ENCODE peak calls at places on chromosomes 6 and 20, in nine cellular contexts. Z is ovary, Y is Peyer's patch, U is testis, K is esophagus muscularis mucosa, E is IMR-90, L is endothelial cell of umbilical vein, R is uterus, F is transverse colon. V is an unnamed sample.

GRCh38 chr6:134938896-134939295 is 11.0 kb downstream of the ALDH8A1 start:
- DNase-seq in R (no peak), L (no peak), U (no peak), Z (no peak), Y (no peak), F (no peak), E (peak; percentile 72), K (no peak), V (no peak)

GRCh38 chr6:161186173-161186769 is 87.6 kb downstream of the AGPAT4 start:
- DNase-seq in F (peak; percentile 28), L (no peak), Y (no peak), R (no peak), U (peak; percentile 23), Z (no peak), K (no peak), E (peak; percentile 90), V (no peak)

GRCh38 chr6:154196333-154196732 is 157.3 kb downstream of the OPRM1 start:
- DNase-seq in Y (no peak), Z (no peak), E (no peak), F (no peak), L (no peak), R (no peak), U (no peak), K (no peak), V (no peak)

GRCh38 chr6:20302702-20303251 is 90.5 kb upstream of the MBOAT1 start:
- DNase-seq in F (no peak), Y (no peak), E (peak; percentile 57), Z (no peak), R (no peak), K (peak; percentile 42), U (no peak), L (no peak), V (no peak)

GRCh38 chr6:4133941-4134838 is 1.2 kb downstream of the ECI2 start:
- DNase-seq in E (no peak), Y (peak; percentile 53), F (peak; percentile 29), U (peak; percentile 36), K (no peak), Z (peak; percentile 25), L (peak; percentile 44), R (no peak), V (peak; percentile 69)

GRCh38 chr6:169289671-169290408 is 36.2 kb upstream of the THBS2 start:
- DNase-seq in K (peak; percentile 91), Y (no peak), F (no peak), L (no peak), E (peak; percentile 51), Z (no peak), U (no peak), R (peak; percentile 71), V (no peak)

GRCh38 chr6:87702589-87702945 is 534 bp upstream of the AKIRIN2 start:
- DNase-seq in L (no peak), Y (no peak), E (peak; percentile 76), U (no peak), K (no peak), F (no peak), R (no peak), Z (no peak), V (no peak)

GRCh38 chr20:61991476-61991875 is 74.2 kb downstream of the TAF4 start:
- DNase-seq in R (no peak), Y (no peak), K (no peak), Z (no peak), L (no peak), U (no peak), F (no peak), E (no peak), V (no peak)

GRCh38 chr6:130537447-130537846 is 171.6 kb downstream of the TMEM200A start:
- DNase-seq in F (no peak), Y (no peak), E (no peak), Z (no peak), K (no peak), R (no peak), U (no peak), L (no peak), V (no peak)

GRCh38 chr6:89359561-89359960 is 7.0 kb upstream of the UBE2J1 start:
- DNase-seq in U (no peak), K (no peak), Z (no peak), E (no peak), R (no peak), L (no peak), F (no peak), Y (no peak), V (no peak)

GRCh38 chr6:111663692-111664564 is 58.2 kb upstream of the TRAF3IP2 start:
- DNase-seq in U (peak; percentile 70), F (no peak), Y (no peak), R (peak; percentile 75), Z (peak; percentile 65), L (peak; percentile 38), K (no peak), E (peak; percentile 38), V (peak; percentile 60)

GRCh38 chr6:91464201-91464600 is 877.3 kb upstream of the MAP3K7 start:
- DNase-seq in F (no peak), E (no peak), Z (no peak), Y (no peak), R (no peak), K (no peak), U (no peak), L (no peak), V (no peak)

GRCh38 chr6:112503210-112503609 is 156.1 kb downstream of the RFPL4B start:
- DNase-seq in R (no peak), L (peak; percentile 6), E (no peak), F (no peak), U (no peak), Z (no peak), K (no peak), Y (no peak), V (no peak)

GRCh38 chr6:136822051-136822378 is 377 bp upstream of the PEX7 start:
- DNase-seq in K (no peak), Z (no peak), Y (peak; percentile 53), F (no peak), U (peak; percentile 40), E (peak; percentile 62), L (no peak), R (no peak), V (peak; percentile 54)

DNA sequence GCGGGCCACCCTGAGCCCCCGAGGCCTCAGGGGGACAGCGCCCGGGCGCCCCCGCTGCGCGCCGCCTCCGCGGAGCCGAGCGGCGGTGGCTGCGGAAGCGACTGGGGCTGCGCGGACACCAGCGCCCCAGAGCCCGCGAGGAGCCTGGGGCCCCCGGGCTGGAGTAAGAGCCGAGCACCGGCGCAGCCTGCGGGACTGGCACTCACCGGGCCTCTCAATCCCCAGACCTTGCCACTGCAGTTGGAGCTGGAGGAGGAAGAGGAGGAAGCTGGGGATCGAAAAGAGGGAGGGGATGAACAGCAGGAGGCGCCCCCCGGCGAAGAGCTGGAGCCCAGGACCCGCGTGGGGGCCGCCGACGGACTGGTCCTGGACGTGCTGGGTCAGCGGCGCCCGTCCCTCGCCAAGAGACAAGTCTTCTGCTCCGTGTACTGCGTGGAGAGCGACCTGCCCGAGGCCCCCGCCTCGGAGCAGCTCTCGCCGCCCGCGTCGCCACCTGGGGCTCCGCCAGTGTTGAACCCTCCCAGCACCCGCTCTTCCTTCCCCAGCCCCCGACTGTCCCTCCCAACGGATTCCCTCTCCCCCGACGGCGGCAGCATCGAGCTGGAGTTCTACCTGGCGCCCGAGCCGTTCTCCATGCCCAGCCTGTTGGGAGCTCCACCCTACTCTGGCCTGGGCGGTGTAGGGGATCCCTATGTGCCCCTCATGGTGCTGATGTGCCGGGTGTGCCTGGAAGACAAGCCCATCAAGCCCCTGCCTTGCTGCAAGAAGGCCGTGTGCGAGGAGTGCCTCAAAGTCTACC is 579 bp downstream of the RNF217 start:
- DNase-seq in U (peak; percentile 68), R (peak; percentile 41), Z (peak; percentile 47), Y (peak; percentile 70), E (peak; percentile 35), L (peak; percentile 56), K (no peak), F (peak; percentile 49), V (peak; percentile 48)
- TF ChIP-seq POLR2A in U (no peak), R (no peak), Z (no peak), Y (no peak), E (no peak), L (no peak), K (no peak), F (no peak), V (no peak)

DNA sequence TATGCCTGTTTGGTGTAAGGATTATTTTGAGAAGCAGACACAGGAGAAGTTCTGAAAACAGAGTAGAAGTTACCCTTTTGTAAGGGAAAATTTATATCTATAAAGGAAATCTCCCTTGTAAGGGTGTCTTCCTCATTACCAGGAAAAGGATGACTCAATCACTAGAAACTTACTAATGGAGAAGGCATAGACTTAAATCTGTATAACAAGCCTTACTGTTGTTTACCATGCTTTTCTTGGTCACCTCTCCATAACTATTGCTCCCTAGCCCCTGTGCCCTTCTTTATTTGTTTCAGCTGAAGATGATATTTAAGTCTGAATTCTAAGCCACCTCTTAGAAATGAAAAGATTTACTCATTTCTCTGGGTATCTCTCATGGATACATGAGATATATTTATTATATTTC is 105.5 kb downstream of the NCOA3 start:
- DNase-seq in F (no peak), R (no peak), E (peak; percentile 56), Y (no peak), K (no peak), Z (no peak), L (peak; percentile 68), U (no peak), V (no peak)
- H3K27ac ChIP-seq in F (no peak overlapping the region), R (no peak overlapping the region), E (peak overlapping the region; percentile 37), Y (no peak overlapping the region), K (no peak overlapping the region), Z (no peak overlapping the region), L (peak overlapping the region; percentile 36), U (no peak overlapping the region), V (no peak overlapping the region)

DNA sequence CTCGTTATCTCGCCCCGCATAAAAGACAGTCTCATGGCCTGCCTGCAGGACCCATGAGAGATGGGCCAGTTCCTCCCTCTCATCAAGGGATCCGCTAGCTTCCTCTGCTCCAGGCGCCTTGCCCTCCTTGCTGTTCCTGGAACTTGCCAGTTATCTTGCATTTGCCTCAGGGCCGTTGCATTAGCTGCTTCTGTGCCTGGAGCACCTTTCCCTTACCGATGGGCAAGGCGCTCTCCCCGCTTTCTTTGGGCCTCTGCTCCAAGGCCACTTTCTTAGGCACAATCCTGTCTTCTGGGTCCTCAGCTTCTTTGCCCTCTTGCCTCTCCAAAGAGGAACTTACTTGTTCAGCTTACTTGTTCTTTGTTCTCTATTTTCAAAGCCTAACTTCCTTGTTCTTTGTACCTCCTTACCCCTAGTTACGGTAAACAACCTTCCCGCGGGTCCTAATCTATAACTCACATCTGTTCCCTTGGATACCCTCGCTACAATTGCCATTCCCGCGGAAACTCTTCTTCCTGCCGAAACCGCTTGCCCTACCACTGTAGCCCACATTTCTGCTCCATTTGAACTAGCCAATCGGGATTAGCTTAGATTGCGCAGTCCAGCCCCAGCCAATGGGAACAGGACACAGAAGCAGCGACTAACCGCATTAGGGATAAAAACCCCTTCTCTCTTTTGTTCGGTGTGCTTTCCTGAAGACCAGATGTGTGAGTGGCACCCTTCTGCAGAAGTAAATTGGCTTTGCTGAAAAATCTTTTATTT is 887 bp upstream of the NSFL1C start:
- DNase-seq in E (no peak), K (no peak), L (no peak), R (no peak), Z (no peak), Y (peak; percentile 68), U (peak; percentile 45), F (peak; percentile 65), V (peak; percentile 35)
- TF ChIP-seq POLR2A in E (no peak), K (no peak), L (no peak), R (no peak), Z (no peak), Y (no peak), U (no peak), F (peak; percentile 52), V (no peak)

GRCh38 chr20:31758521-31758920 is 19.4 kb downstream of the TPX2 start:
- DNase-seq in R (no peak), F (no peak), K (no peak), E (peak; percentile 35), L (no peak), Y (no peak), Z (no peak), U (no peak), V (no peak)
- H3K27ac ChIP-seq in R (no peak overlapping the region), F (no peak overlapping the region), K (no peak overlapping the region), E (peak overlapping the region; percentile 42), L (no peak overlapping the region), Y (no peak overlapping the region), Z (no peak overlapping the region), U (no peak overlapping the region), V (no peak overlapping the region)

V was measured in adrenal gland.